ENCODE peak calls at places on chromosomes 3 and 15, in five cellular contexts. T, K, R, V and D are unnamed samples.

GRCh38 chr15:69854521-69855171 is 243.1 kb downstream of the TLE3 start:
- DNase-seq in V (peak), K (peak), R (no peak), T (no peak), D (no peak)

GRCh38 chr3:171116365-171116764 is 89.8 kb upstream of the SLC2A2 start:
- DNase-seq in V (peak), T (no peak), R (no peak), K (no peak), D (no peak)

GRCh38 chr3:52351762-52352055 is 35.6 kb downstream of the DNAH1 start:
- DNase-seq in V (no peak), K (no peak), R (no peak), T (no peak), D (no peak)

GRCh38 chr3:10753964-10754363 is 62.1 kb upstream of the SLC6A11 start:
- DNase-seq in T (no peak), V (peak), K (no peak), R (peak), D (peak)

GRCh38 chr3:126259411-126260391 is 79.3 kb upstream of the ALDH1L1 start:
- DNase-seq in R (peak), K (no peak), V (peak), T (no peak), D (peak)

GRCh38 chr15:29818141-29818540 is 4.1 kb downstream of the TJP1 start:
- DNase-seq in T (no peak), R (no peak), V (no peak), K (no peak), D (no peak)

GRCh38 chr3:183802989-183803388 is 22.4 kb downstream of the MAP6D1 start:
- DNase-seq in T (no peak), V (no peak), R (no peak), K (no peak), D (no peak)

GRCh38 chr15:36067483-36068274 is 511.7 kb upstream of the CDIN1 start:
- DNase-seq in K (no peak), V (no peak), T (no peak), R (no peak), D (no peak)

GRCh38 chr15:85770722-85771041 is 24.0 kb downstream of the KLHL25 start:
- DNase-seq in T (no peak), V (no peak), R (no peak), K (no peak), D (no peak)

GRCh38 chr15:101357333-101357732 is 62.3 kb upstream of the SNRPA1 start:
- DNase-seq in K (no peak), T (no peak), R (no peak), V (no peak), D (peak)

GRCh38 chr3:143040264-143040879 is 39.0 kb downstream of the U2SURP start:
- DNase-seq in R (no peak), K (no peak), V (peak), T (no peak), D (no peak)

GRCh38 chr3:141368062-141368924 is at the start of gene ZBTB38:
- DNase-seq in V (peak), K (peak), R (peak), T (peak), D (peak)

GRCh38 chr3:37241880-37242279 is 67.5 kb upstream of the LRRFIP2 start:
- DNase-seq in K (no peak), R (no peak), T (no peak), V (no peak), D (no peak)

GRCh38 chr15:37452498-37452897 is 352.1 kb upstream of the MEIS2 start:
- DNase-seq in R (no peak), V (no peak), K (no peak), T (no peak), D (no peak)

GRCh38 chr3:61371123-61371522 is 119.9 kb upstream of the FHIT start:
- DNase-seq in V (peak), R (peak), K (no peak), T (no peak), D (no peak)

GRCh38 chr3:51961607-51962569 is 5.4 kb downstream of the PCBP4 start:
- DNase-seq in V (no peak), K (no peak), T (no peak), R (no peak), D (no peak)

GRCh38 chr3:17500618-17501017 is 241.8 kb downstream of the TBC1D5 start:
- DNase-seq in T (no peak), V (peak), K (no peak), R (no peak), D (no peak)

GRCh38 chr3:189466004-189466403 is 165.2 kb upstream of the TP63 start:
- DNase-seq in R (no peak), V (no peak), T (no peak), K (no peak), D (no peak)

GRCh38 chr3:159210336-159210735 is 408.5 kb downstream of the MFSD1 start:
- DNase-seq in T (no peak), V (no peak), K (no peak), R (no peak), D (no peak)

GRCh38 chr3:85161544-85161943 is 202.8 kb downstream of the CADM2 start:
- DNase-seq in R (no peak), V (no peak), T (no peak), K (no peak), D (peak)

GRCh38 chr3:135538123-135538522 is 427.4 kb upstream of the PPP2R3A start:
- DNase-seq in T (no peak), R (no peak), K (no peak), V (no peak), D (no peak)

GRCh38 chr3:59115355-59116136 is 65.7 kb upstream of the CFAP20DC start:
- DNase-seq in T (no peak), V (no peak), R (no peak), K (no peak), D (no peak)

GRCh38 chr3:72127213-72127612 is 342.3 kb upstream of the PROK2 start:
- DNase-seq in V (no peak), R (no peak), T (no peak), K (no peak), D (no peak)

GRCh38 chr3:34260266-34260990 is 462.0 kb downstream of the PDCD6IP start:
- DNase-seq in T (peak), K (no peak), R (peak), V (no peak), D (peak)

GRCh38 chr3:28856796-28857195 is 424.1 kb upstream of the RBMS3 start:
- DNase-seq in V (no peak), K (no peak), T (no peak), R (no peak), D (no peak)

GRCh38 chr3:133661454-133662255 is at the start of gene TOPBP1:
- DNase-seq in T (peak), V (peak), R (peak), K (no peak), D (peak)